ENCODE peak calls at places on chromosome 1, in four cellular contexts. A is kidney glomerular epithelial cell, J is AG10803, P is WTC11. H is an unnamed sample.

GRCh38 chr1:16458801-16459200 is 18.3 kb downstream of the NECAP2 start:
- DNase-seq in P (no peak), J (no peak), A (no peak), H (no peak)

GRCh38 chr1:223207293-223208066 is 64.4 kb upstream of the TLR5 start:
- DNase-seq in A (no peak), J (peak; percentile 59), P (no peak), H (no peak)

GRCh38 chr1:226666164-226666506 is 72.9 kb downstream of the ITPKB start:
- DNase-seq in J (no peak), A (no peak), P (no peak), H (no peak)

GRCh38 chr1:16173447-16174260 is 17.8 kb upstream of the EPHA2 start:
- DNase-seq in J (peak; percentile 74), P (no peak), A (peak; percentile 91), H (no peak)

GRCh38 chr1:162391790-162392563 is 10.4 kb downstream of the C1orf226 start:
- DNase-seq in J (peak; percentile 51), P (no peak), A (peak; percentile 48), H (no peak)

GRCh38 chr1:56099766-56100165 is 479.6 kb downstream of the PLPP3 start:
- DNase-seq in A (no peak), P (no peak), J (peak; percentile 79), H (no peak)

GRCh38 chr1:156241311-156241811 is 623 bp upstream of the BGLAP start:
- DNase-seq in J (peak; percentile 25), A (no peak), P (no peak), H (no peak)

GRCh38 chr1:231420299-231420958 is 1.7 kb downstream of the EGLN1 start:
- DNase-seq in A (no peak), J (peak; percentile 10), P (no peak), H (no peak)

GRCh38 chr1:154840557-154841176 is 29.4 kb downstream of the KCNN3 start:
- DNase-seq in P (no peak), J (peak; percentile 26), A (peak; percentile 0), H (no peak)

GRCh38 chr1:175200626-175201025 is 8.1 kb upstream of the KIAA0040 start:
- DNase-seq in P (no peak), A (no peak), J (no peak), H (no peak)

GRCh38 chr1:244187310-244187709 is 136.2 kb downstream of the ZBTB18 start:
- DNase-seq in J (no peak), P (no peak), A (no peak), H (no peak)

GRCh38 chr1:196609114-196609737 is 986 bp upstream of the KCNT2 start:
- DNase-seq in P (peak; percentile 45), J (no peak), A (peak; percentile 34), H (no peak)

GRCh38 chr1:91830242-91831131 is 55.5 kb downstream of the TGFBR3 start:
- DNase-seq in J (peak; percentile 95), P (no peak), A (no peak), H (no peak)

H was measured in activated effector memory CD4-positive, alpha-beta T cell treated with anti-CD3 and anti-CD28 coated beads, Interleukin-2, amount 50 U/mL, for 16 hours.